ENCODE peak calls at places on chromosomes 12 and 14, in eight cellular contexts. K is WERI-Rb-1, W is GM12865, B is psoas muscle, S is AG04449, N is H1, T is tibial nerve, Q is mucosa of descending colon. C is an unnamed sample.
A peak's percentile ranks its signal among the peaks of the same experiment; 100 is the strongest.

GRCh38 chr12:93912086-93912733 is 235.0 kb downstream of the CRADD start:
- DNase-seq in K (no peak), W (no peak), B (no peak), S (no peak), N (no peak), T (no peak), Q (no peak), C (no peak)

GRCh38 chr12:118537481-118537917 is 161.1 kb downstream of the SUDS3 start:
- DNase-seq in K (no peak), W (no peak), B (peak; percentile 77), S (no peak), N (no peak), T (no peak), Q (peak; percentile 5), C (no peak)

GRCh38 chr12:119902084-119902509 is 25.0 kb upstream of the CIT start:
- DNase-seq in K (peak; percentile 80), W (peak; percentile 81), B (no peak), S (peak; percentile 33), N (peak; percentile 82), T (peak; percentile 23), Q (peak; percentile 77), C (peak; percentile 73)

GRCh38 chr12:90945070-90945649 is 9.8 kb downstream of the CCER1 start:
- DNase-seq in K (no peak), W (peak; percentile 24), B (no peak), S (no peak), N (no peak), T (no peak), Q (peak; percentile 10), C (peak; percentile 53)

GRCh38 chr12:12704593-12705230 is 8.7 kb upstream of the GPR19 start:
- DNase-seq in K (peak; percentile 67), W (peak; percentile 85), B (peak; percentile 64), S (peak; percentile 86), N (no peak), T (no peak), Q (peak; percentile 73), C (peak; percentile 95)

GRCh38 chr12:119412811-119413794 is 78.6 kb downstream of the CCDC60 start:
- DNase-seq in K (peak; percentile 84), W (peak; percentile 79), B (peak; percentile 56), S (peak; percentile 12), N (peak; percentile 91), T (peak; percentile 44), Q (peak; percentile 77), C (peak; percentile 74)

GRCh38 chr12:52354197-52354596 is 13.1 kb downstream of the KRT85 start:
- DNase-seq in K (no peak), W (no peak), B (no peak), S (no peak), N (no peak), T (no peak), Q (no peak), C (no peak)

GRCh38 chr12:93087836-93088610 is 158.9 kb upstream of the EEA1 start:
- DNase-seq in K (no peak), W (no peak), B (no peak), S (no peak), N (no peak), T (no peak), Q (no peak), C (no peak)

GRCh38 chr12:53380104-53380796 is at the start of gene SP1:
- DNase-seq in K (peak; percentile 88), W (peak; percentile 98), B (peak; percentile 95), S (peak; percentile 47), N (peak; percentile 98), T (peak; percentile 82), Q (peak; percentile 91), C (peak; percentile 90)

GRCh38 chr14:35332517-35333346 is 40.5 kb downstream of the PSMA6 start:
- DNase-seq in K (no peak), W (peak; percentile 64), B (no peak), S (no peak), N (peak; percentile 45), T (no peak), Q (peak; percentile 79), C (peak; percentile 17)

GRCh38 chr12:104172564-104172935 is 34.5 kb upstream of the NFYB start:
- DNase-seq in K (peak; percentile 60), W (no peak), B (no peak), S (no peak), N (peak; percentile 34), T (no peak), Q (no peak), C (no peak)

GRCh38 chr12:56163533-56164344 is 5.6 kb downstream of the MYL6 start:
- DNase-seq in K (no peak), W (no peak), B (no peak), S (no peak), N (no peak), T (no peak), Q (no peak), C (no peak)

GRCh38 chr14:50082784-50083466 is 33.4 kb downstream of the VCPKMT start:
- DNase-seq in K (no peak), W (peak; percentile 95), B (no peak), S (no peak), N (no peak), T (no peak), Q (peak; percentile 56), C (peak; percentile 51)

GRCh38 chr12:131896811-131897270 is 2.4 kb downstream of the ULK1 start:
- DNase-seq in K (no peak), W (no peak), B (peak; percentile 98), S (peak; percentile 37), N (peak; percentile 43), T (no peak), Q (no peak), C (no peak)

GRCh38 chr12:28367993-28368392 is 177.7 kb downstream of the CCDC91 start:
- DNase-seq in K (no peak), W (no peak), B (no peak), S (no peak), N (no peak), T (no peak), Q (no peak), C (no peak)

GRCh38 chr14:29740491-29740890 is 187.2 kb downstream of the PRKD1 start:
- DNase-seq in K (no peak), W (no peak), B (no peak), S (no peak), N (no peak), T (no peak), Q (no peak), C (no peak)

GRCh38 chr12:14885718-14886201 is at the start of gene MGP:
- DNase-seq in K (no peak), W (no peak), B (peak; percentile 67), S (no peak), N (no peak), T (peak; percentile 19), Q (peak; percentile 25), C (peak; percentile 75)

GRCh38 chr14:61326847-61327246 is 5.5 kb downstream of the PRKCH start:
- DNase-seq in K (no peak), W (no peak), B (peak; percentile 76), S (no peak), N (no peak), T (peak; percentile 32), Q (no peak), C (peak; percentile 15)

GRCh38 chr14:97120204-97121120 is 323.3 kb downstream of the VRK1 start:
- DNase-seq in K (no peak), W (peak; percentile 76), B (no peak), S (no peak), N (no peak), T (no peak), Q (peak; percentile 6), C (no peak)

GRCh38 chr12:107091381-107091780 is 2.0 kb downstream of the CRY1 start:
- DNase-seq in K (no peak), W (no peak), B (no peak), S (no peak), N (no peak), T (no peak), Q (no peak), C (peak; percentile 89)
- H3K4me3 ChIP-seq in K (no peak overlapping the region), W (no peak overlapping the region), B (peak overlapping the region; percentile 96), S (no peak overlapping the region), N (peak overlapping the region; percentile 98), T (peak overlapping the region; percentile 71), Q (no peak overlapping the region), C (no peak overlapping the region)

GRCh38 chr12:10505620-10506019 is at the start of gene EIF2S3B:
- DNase-seq in K (no peak), W (no peak), B (peak; percentile 46), S (no peak), N (no peak), T (no peak), Q (no peak), C (no peak)

GRCh38 chr12:10503460-10503859 is 2.2 kb upstream of the EIF2S3B start:
- DNase-seq in K (no peak), W (no peak), B (no peak), S (no peak), N (no peak), T (no peak), Q (no peak), C (no peak)

GRCh38 chr12:10497602-10498001 is 8.1 kb upstream of the EIF2S3B start:
- DNase-seq in K (no peak), W (no peak), B (no peak), S (no peak), N (no peak), T (no peak), Q (peak; percentile 19), C (peak; percentile 19)

GRCh38 chr12:10498042-10498441 is 7.6 kb upstream of the EIF2S3B start:
- DNase-seq in K (no peak), W (no peak), B (no peak), S (no peak), N (no peak), T (no peak), Q (no peak), C (no peak)

DNA sequence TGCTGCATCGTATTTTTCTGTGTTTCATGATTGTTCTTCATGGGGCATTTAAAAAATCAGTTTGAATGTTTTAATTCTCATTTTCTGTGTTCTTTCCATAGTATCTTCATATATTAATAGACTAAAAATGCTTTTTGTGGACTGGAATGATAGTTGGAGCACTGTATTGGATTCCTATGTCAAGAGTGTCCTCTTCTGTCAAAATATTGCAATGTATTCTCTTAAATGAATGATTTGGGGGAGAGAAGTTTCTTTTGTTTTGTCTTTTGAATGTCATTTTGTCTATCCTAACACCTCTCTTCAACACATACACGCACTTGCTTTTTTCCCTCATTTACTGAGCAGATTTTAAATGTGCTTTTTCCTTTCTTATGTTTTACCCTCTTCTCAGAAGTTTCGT is 4.7 kb upstream of the EIF2S3B start:
- DNase-seq in K (no peak), W (peak; percentile 8), B (no peak), S (no peak), N (no peak), T (no peak), Q (no peak), C (peak; percentile 20)
- TF ChIP-seq CTCF in K (no peak), W (peak; percentile 9), B (peak; percentile 21), S (no peak), N (no peak), T (no peak), Q (no peak), C (peak; percentile 25)

DNA sequence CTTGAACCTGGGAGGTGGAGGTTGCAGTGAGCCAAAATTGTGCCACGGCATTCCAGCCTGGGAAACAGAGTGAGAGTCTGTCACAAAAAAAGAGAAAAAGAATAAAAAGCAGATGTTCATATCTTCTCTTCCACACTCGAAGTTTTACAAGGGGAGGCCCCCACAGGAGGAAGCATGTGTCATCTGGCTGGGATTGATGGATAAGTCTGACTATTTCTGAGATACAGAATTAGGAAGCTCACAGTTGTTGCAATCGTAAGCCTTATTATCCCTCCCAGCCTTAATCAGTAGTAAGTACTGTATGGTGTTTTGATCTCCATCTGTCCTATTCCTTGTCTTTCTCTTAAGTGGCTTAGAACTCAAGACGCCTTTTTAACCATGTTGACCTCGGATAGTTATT is 31.9 kb upstream of the RASSF8 start:
- DNase-seq in K (peak; percentile 51), W (no peak), B (no peak), S (no peak), N (no peak), T (no peak), Q (no peak), C (peak; percentile 12)
- H3K4me3 ChIP-seq in K (no peak overlapping the region), W (no peak overlapping the region), B (no peak overlapping the region), S (no peak overlapping the region), N (no peak overlapping the region), T (no peak overlapping the region), Q (no peak overlapping the region), C (no peak overlapping the region)

GRCh38 chr14:95516554-95517209 is at the start of gene SYNE3:
- DNase-seq in K (no peak), W (peak; percentile 81), B (peak; percentile 82), S (no peak), N (peak; percentile 58), T (peak; percentile 49), Q (peak; percentile 71), C (no peak)
- TF ChIP-seq CTCF in K (no peak), W (no peak), B (no peak), S (no peak), N (no peak), T (no peak), Q (no peak), C (no peak)

C was measured in fibroblast of mammary gland.